ENCODE peak calls at places on chromosome 13, in five cellular contexts. C is activated naive CD4-positive, alpha-beta T cell treated with anti-CD3 and anti-CD28 coated beads for 36 hours; Q is K562; G is WERI-Rb-1; M is stromal cell of bone marrow. W is an unnamed sample.

GRCh38 chr13:74761794-74762193 is 627.6 kb upstream of the KLF12 start:
- DNase-seq in C (no peak), G (no peak), M (peak), Q (no peak), W (no peak)

GRCh38 chr13:32010137-32010536 is 21.4 kb upstream of the FRY start:
- DNase-seq in M (no peak), Q (no peak), G (no peak), C (no peak), W (no peak)

GRCh38 chr13:20624213-20624612 is 57.3 kb downstream of the IFT88 start:
- DNase-seq in Q (no peak), M (no peak), G (no peak), C (no peak), W (no peak)

GRCh38 chr13:98370806-98371553 is 193.9 kb upstream of the RNF113B start:
- DNase-seq in G (no peak), C (no peak), Q (no peak), M (peak), W (no peak)

GRCh38 chr13:113820813-113821651 is 42.8 kb downstream of the GAS6 start:
- DNase-seq in Q (peak), M (peak), C (no peak), G (no peak), W (no peak)

GRCh38 chr13:100721885-100722512 is 47.4 kb upstream of the TMTC4 start:
- DNase-seq in C (peak), M (peak), G (peak), Q (peak), W (peak)

GRCh38 chr13:26022538-26023292 is 29.1 kb downstream of the SHISA2 start:
- DNase-seq in M (peak), G (no peak), Q (no peak), C (no peak), W (no peak)

GRCh38 chr13:27334774-27335490 is 64.3 kb downstream of the RASL11A start:
- DNase-seq in M (no peak), G (peak), C (no peak), Q (no peak), W (no peak)

GRCh38 chr13:45909089-45909488 is 57.5 kb upstream of the SIAH3 start:
- DNase-seq in Q (no peak), C (no peak), M (no peak), G (no peak), W (no peak)